ENCODE peak calls at places on chromosomes 16 and 17, in nine cellular contexts. H, B, W, X, Z, Q, N, D and K are unnamed samples.
A peak's percentile ranks its signal among the peaks of the same experiment; 100 is the strongest.

GRCh38 chr16:62256406-62256805 is 220.2 kb upstream of the CDH8 start:
- DNase-seq in Q (no peak), X (no peak), Z (no peak), N (no peak), W (no peak), D (no peak), H (no peak), B (peak; percentile 39), K (no peak)

GRCh38 chr17:16989230-16989952 is 17.5 kb upstream of the TNFRSF13B start:
- DNase-seq in N (peak; percentile 73), B (no peak), H (no peak), Q (no peak), D (no peak), Z (no peak), W (no peak), X (no peak), K (no peak)

GRCh38 chr17:75832164-75832651 is 12.0 kb downstream of the UNC13D start:
- DNase-seq in B (peak; percentile 97), H (peak; percentile 61), D (no peak), Q (no peak), X (peak; percentile 72), W (no peak), N (peak; percentile 57), Z (peak; percentile 82), K (no peak)

GRCh38 chr16:67547423-67548264 is 14.7 kb upstream of the CTCF start:
- DNase-seq in X (no peak), Q (no peak), D (no peak), W (no peak), N (peak; percentile 60), B (no peak), Z (no peak), H (no peak), K (peak; percentile 83)

GRCh38 chr17:35775583-35775982 is 14.9 kb downstream of the C17orf50 start:
- DNase-seq in D (no peak), N (no peak), Q (no peak), H (no peak), W (no peak), X (no peak), Z (peak; percentile 47), B (no peak), K (no peak)

GRCh38 chr17:72113751-72114150 is 7.1 kb upstream of the SOX9 start:
- DNase-seq in B (no peak), Q (no peak), X (no peak), D (no peak), H (no peak), W (peak; percentile 49), N (no peak), Z (no peak), K (no peak)

GRCh38 chr17:82962163-82962720 is 117.2 kb upstream of the METRNL start:
- DNase-seq in B (no peak), W (no peak), H (peak; percentile 30), X (no peak), Z (peak; percentile 9), N (no peak), Q (no peak), D (peak; percentile 2), K (no peak)

GRCh38 chr16:50265260-50265659 is 1.1 kb upstream of the ADCY7 start:
- DNase-seq in H (no peak), X (no peak), Q (no peak), Z (no peak), D (peak; percentile 72), N (peak; percentile 42), W (no peak), B (no peak), K (no peak)

GRCh38 chr17:17062866-17063265 is 20.6 kb downstream of the MPRIP start:
- DNase-seq in W (no peak), D (no peak), Z (no peak), X (no peak), N (no peak), H (no peak), B (no peak), Q (no peak), K (no peak)

GRCh38 chr16:69397821-69398521 is 12.2 kb upstream of the TERF2 start:
- DNase-seq in W (peak; percentile 70), D (peak; percentile 45), Q (peak; percentile 53), N (no peak), B (no peak), X (no peak), Z (peak; percentile 86), H (peak; percentile 82), K (peak; percentile 90)

GRCh38 chr17:57242148-57242547 is 14.2 kb upstream of the MSI2 start:
- DNase-seq in Z (peak; percentile 4), H (no peak), W (peak; percentile 39), N (no peak), B (no peak), D (no peak), X (no peak), Q (no peak), K (no peak)

GRCh38 chr16:84303516-84303915 is 8.8 kb downstream of the WFDC1 start:
- DNase-seq in Q (no peak), D (no peak), W (no peak), X (no peak), B (no peak), Z (no peak), N (no peak), H (no peak), K (no peak)

GRCh38 chr17:52420555-52421078 is 262.1 kb upstream of the CA10 start:
- DNase-seq in Q (no peak), X (no peak), B (no peak), H (no peak), D (no peak), W (no peak), Z (no peak), N (no peak), K (no peak)

GRCh38 chr16:5034167-5034523 is 410 bp upstream of the NAGPA start:
- DNase-seq in N (no peak), W (no peak), H (no peak), D (no peak), B (no peak), X (no peak), Q (no peak), Z (no peak), K (no peak)

GRCh38 chr17:57366558-57367351 is 110.4 kb downstream of the MSI2 start:
- DNase-seq in Z (no peak), H (no peak), Q (no peak), W (no peak), N (no peak), D (no peak), X (no peak), B (no peak), K (no peak)

GRCh38 chr16:84836967-84837366 is 17.2 kb downstream of the CRISPLD2 start:
- DNase-seq in Z (no peak), B (no peak), N (no peak), W (no peak), Q (no peak), H (no peak), X (no peak), D (no peak), K (no peak)

GRCh38 chr16:1065466-1066128 is 7.0 kb upstream of the SSTR5 start:
- DNase-seq in H (no peak), D (no peak), Z (no peak), X (no peak), W (no peak), B (no peak), Q (no peak), N (no peak), K (no peak)

GRCh38 chr16:20611975-20612471 is 35.9 kb upstream of the ACSM2B start:
- DNase-seq in H (no peak), N (no peak), D (no peak), B (no peak), W (peak; percentile 29), Q (no peak), X (no peak), Z (peak; percentile 40), K (no peak)

GRCh38 chr16:72532896-72533295 is 360.9 kb upstream of the PMFBP1 start:
- DNase-seq in Z (peak; percentile 29), D (no peak), N (no peak), X (no peak), H (peak; percentile 27), W (no peak), Q (no peak), B (no peak), K (no peak)

GRCh38 chr17:20073056-20073979 is 64.2 kb downstream of the SPECC1 start:
- DNase-seq in X (no peak), W (peak; percentile 65), Q (no peak), H (peak; percentile 40), Z (peak; percentile 84), B (no peak), N (peak; percentile 38), D (no peak), K (no peak)

GRCh38 chr17:15171433-15172047 is 93.6 kb downstream of the PMP22 start:
- DNase-seq in N (peak; percentile 42), H (peak; percentile 78), Q (peak; percentile 83), D (peak; percentile 71), W (peak; percentile 59), Z (peak; percentile 83), B (peak; percentile 24), X (peak; percentile 63), K (peak; percentile 54)

GRCh38 chr17:29929006-29929543 is 953 bp downstream of the SSH2 start:
- DNase-seq in H (peak; percentile 21), X (no peak), W (no peak), Q (no peak), N (peak; percentile 56), Z (peak; percentile 46), B (no peak), D (peak; percentile 60), K (peak; percentile 92)

GRCh38 chr17:73492802-73493139 is 151.5 kb downstream of the SDK2 start:
- DNase-seq in Q (peak; percentile 53), D (no peak), N (no peak), Z (no peak), B (no peak), X (no peak), H (no peak), W (no peak), K (no peak)

GRCh38 chr17:53032861-53033271 is 789.9 kb upstream of the KIF2B start:
- DNase-seq in Z (peak; percentile 88), B (no peak), Q (peak; percentile 50), D (peak; percentile 78), H (peak; percentile 50), X (no peak), W (peak; percentile 11), N (peak; percentile 23), K (peak; percentile 88)

GRCh38 chr17:1073241-1073962 is 76.5 kb downstream of the TIMM22 start:
- DNase-seq in B (no peak), N (no peak), X (no peak), D (peak; percentile 79), Z (no peak), Q (no peak), H (no peak), W (no peak), K (no peak)

GRCh38 chr17:80866050-80866793 is 125.4 kb upstream of the CHMP6 start:
- DNase-seq in Z (peak; percentile 71), X (no peak), Q (peak; percentile 77), D (peak; percentile 83), B (no peak), N (peak; percentile 71), H (peak; percentile 67), W (peak; percentile 75), K (peak; percentile 84)

GRCh38 chr17:28896884-28897768 is at the start of gene FLOT2:
- DNase-seq in B (no peak), N (peak; percentile 68), H (peak; percentile 52), Q (peak; percentile 72), X (no peak), Z (peak; percentile 67), D (peak; percentile 73), W (peak; percentile 47), K (peak; percentile 22)

GRCh38 chr17:28492352-28493310 is 13.5 kb upstream of the FOXN1 start:
- DNase-seq in B (no peak), W (no peak), X (no peak), Z (peak; percentile 55), N (no peak), Q (no peak), H (peak; percentile 9), D (no peak), K (no peak)